ENCODE peak calls at places on chromosomes 1 and 21, in six cellular contexts. One of them, this sample, is unnamed.

GRCh38 chr1:59688976-59689375 is 125.8 kb upstream of the HOOK1 start:
- DNase-seq in A549: no peak
- DNase-seq in SK-N-SH: no peak
- DNase-seq in tibial nerve: no peak
- DNase-seq in upper lobe of left lung: no peak
- DNase-seq in stomach: no peak
- DNase-seq in this sample: no peak

GRCh38 chr1:54507471-54507870 is 40.6 kb upstream of the ACOT11 start:
- DNase-seq in A549: no peak
- DNase-seq in stomach: no peak
- DNase-seq in upper lobe of left lung: no peak
- DNase-seq in tibial nerve: no peak
- DNase-seq in SK-N-SH: no peak
- DNase-seq in this sample: no peak

GRCh38 chr1:111030590-111030989 is 66.9 kb upstream of the LRIF1 start:
- DNase-seq in SK-N-SH: peak; percentile 24
- DNase-seq in stomach: peak; percentile 58
- DNase-seq in tibial nerve: no peak
- DNase-seq in upper lobe of left lung: peak; percentile 26
- DNase-seq in A549: peak; percentile 61
- DNase-seq in this sample: no peak

GRCh38 chr1:170145691-170146676 is at the start of gene NTMT2:
- DNase-seq in tibial nerve: no peak
- DNase-seq in SK-N-SH: no peak
- DNase-seq in upper lobe of left lung: no peak
- DNase-seq in stomach: no peak
- DNase-seq in A549: no peak
- DNase-seq in this sample: no peak

GRCh38 chr1:31238986-31239613 is 587 bp downstream of the NKAIN1 start:
- DNase-seq in upper lobe of left lung: no peak
- DNase-seq in A549: peak; percentile 27
- DNase-seq in tibial nerve: no peak
- DNase-seq in stomach: no peak
- DNase-seq in SK-N-SH: peak; percentile 87
- DNase-seq in this sample: peak; percentile 53

GRCh38 chr1:93615201-93616150 is 66.2 kb downstream of the BCAR3 start:
- DNase-seq in A549: peak; percentile 69
- DNase-seq in upper lobe of left lung: no peak
- DNase-seq in tibial nerve: no peak
- DNase-seq in stomach: no peak
- DNase-seq in SK-N-SH: no peak
- DNase-seq in this sample: peak; percentile 52

GRCh38 chr21:43782741-43783700 is 6.4 kb upstream of the RRP1 start:
- DNase-seq in tibial nerve: no peak
- DNase-seq in upper lobe of left lung: peak; percentile 81
- DNase-seq in A549: no peak
- DNase-seq in SK-N-SH: no peak
- DNase-seq in stomach: no peak
- DNase-seq in this sample: no peak

GRCh38 chr21:43624343-43624742 is 34.9 kb downstream of the HSF2BP start:
- DNase-seq in A549: no peak
- DNase-seq in upper lobe of left lung: no peak
- DNase-seq in SK-N-SH: no peak
- DNase-seq in tibial nerve: no peak
- DNase-seq in stomach: no peak
- DNase-seq in this sample: no peak

GRCh38 chr1:227449727-227450420 is 113.5 kb upstream of the ZNF678 start:
- DNase-seq in stomach: no peak
- DNase-seq in upper lobe of left lung: no peak
- DNase-seq in tibial nerve: no peak
- DNase-seq in A549: no peak
- DNase-seq in SK-N-SH: no peak
- DNase-seq in this sample: no peak

GRCh38 chr1:207831517-207832327 is 79.2 kb downstream of the CD34 start:
- DNase-seq in A549: no peak
- DNase-seq in SK-N-SH: no peak
- DNase-seq in stomach: no peak
- DNase-seq in upper lobe of left lung: no peak
- DNase-seq in tibial nerve: no peak
- DNase-seq in this sample: peak; percentile 61

GRCh38 chr1:216805233-216805632 is 82.0 kb upstream of the ESRRG start:
- DNase-seq in A549: peak; percentile 2
- DNase-seq in upper lobe of left lung: no peak
- DNase-seq in SK-N-SH: no peak
- DNase-seq in tibial nerve: no peak
- DNase-seq in stomach: no peak
- DNase-seq in this sample: no peak

GRCh38 chr1:200336111-200336845 is 73.6 kb downstream of the ZNF281 start:
- DNase-seq in upper lobe of left lung: no peak
- DNase-seq in A549: peak; percentile 70
- DNase-seq in tibial nerve: no peak
- DNase-seq in stomach: no peak
- DNase-seq in SK-N-SH: no peak
- DNase-seq in this sample: no peak

GRCh38 chr1:150765229-150765976 is at the start of gene CTSS:
- DNase-seq in A549: peak; percentile 20
- DNase-seq in SK-N-SH: no peak
- DNase-seq in upper lobe of left lung: no peak
- DNase-seq in stomach: no peak
- DNase-seq in tibial nerve: no peak
- DNase-seq in this sample: no peak

GRCh38 chr1:202063093-202063492 is 52.7 kb downstream of the ELF3 start:
- DNase-seq in upper lobe of left lung: no peak
- DNase-seq in tibial nerve: no peak
- DNase-seq in stomach: no peak
- DNase-seq in SK-N-SH: no peak
- DNase-seq in A549: peak; percentile 95
- DNase-seq in this sample: no peak

GRCh38 chr1:245687636-245688535 is 533.1 kb downstream of the KIF26B start:
- DNase-seq in stomach: no peak
- DNase-seq in upper lobe of left lung: no peak
- DNase-seq in A549: no peak
- DNase-seq in tibial nerve: no peak
- DNase-seq in SK-N-SH: peak; percentile 65
- DNase-seq in this sample: no peak

GRCh38 chr1:85465099-85465790 is at the start of gene DDAH1:
- DNase-seq in stomach: peak; percentile 83
- DNase-seq in SK-N-SH: peak; percentile 93
- DNase-seq in upper lobe of left lung: peak; percentile 83
- DNase-seq in A549: peak; percentile 55
- DNase-seq in tibial nerve: no peak
- DNase-seq in this sample: peak; percentile 74

GRCh38 chr21:42532466-42533181 is 19.0 kb downstream of the SLC37A1 start:
- DNase-seq in upper lobe of left lung: peak; percentile 84
- DNase-seq in A549: no peak
- DNase-seq in stomach: peak; percentile 78
- DNase-seq in SK-N-SH: no peak
- DNase-seq in tibial nerve: peak; percentile 41
- DNase-seq in this sample: peak; percentile 87
- TF ChIP-seq EP300 in upper lobe of left lung: no peak
- TF ChIP-seq EP300 in A549: no peak
- TF ChIP-seq EP300 in stomach: no peak
- TF ChIP-seq EP300 in SK-N-SH: no peak
- TF ChIP-seq EP300 in tibial nerve: peak; percentile 77
- TF ChIP-seq EP300 in this sample: peak; percentile 3

GRCh38 chr1:57927003-57927402 is 503.1 kb upstream of the DAB1 start:
- DNase-seq in A549: no peak
- DNase-seq in stomach: no peak
- DNase-seq in SK-N-SH: no peak
- DNase-seq in upper lobe of left lung: no peak
- DNase-seq in tibial nerve: no peak
- DNase-seq in this sample: no peak
- TF ChIP-seq EP300 in A549: no peak
- TF ChIP-seq EP300 in stomach: no peak
- TF ChIP-seq EP300 in SK-N-SH: no peak
- TF ChIP-seq EP300 in upper lobe of left lung: no peak
- TF ChIP-seq EP300 in tibial nerve: no peak
- TF ChIP-seq EP300 in this sample: no peak

GRCh38 chr1:21266119-21266774 is 24.0 kb downstream of the ECE1 start:
- DNase-seq in upper lobe of left lung: no peak
- DNase-seq in A549: no peak
- DNase-seq in stomach: no peak
- DNase-seq in tibial nerve: no peak
- DNase-seq in SK-N-SH: no peak
- DNase-seq in this sample: no peak
- TF ChIP-seq EP300 in upper lobe of left lung: no peak
- TF ChIP-seq EP300 in A549: no peak
- TF ChIP-seq EP300 in stomach: no peak
- TF ChIP-seq EP300 in tibial nerve: no peak
- TF ChIP-seq EP300 in SK-N-SH: no peak
- TF ChIP-seq EP300 in this sample: no peak

DNA sequence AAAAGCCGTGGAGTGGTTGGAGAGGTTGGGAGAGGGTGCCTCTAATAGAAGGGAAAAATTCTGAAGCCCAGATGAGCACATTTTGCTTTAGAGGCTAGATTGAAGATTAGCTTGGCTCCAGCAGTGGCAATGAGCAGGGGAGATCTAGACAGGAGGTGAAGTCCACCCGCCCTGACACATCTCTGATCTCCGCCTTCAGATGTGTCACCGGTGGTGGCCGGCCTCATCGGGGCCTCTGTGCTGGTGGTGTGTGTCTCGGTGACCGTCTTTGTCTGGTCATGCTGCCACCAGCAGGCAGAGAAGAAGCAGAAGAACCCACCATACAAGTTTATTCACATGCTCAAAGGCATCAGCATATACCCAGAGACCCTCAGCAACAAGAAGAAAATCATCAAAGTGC is 8.4 kb downstream of the SYT11 start:
- DNase-seq in upper lobe of left lung: no peak
- DNase-seq in tibial nerve: no peak
- DNase-seq in stomach: no peak
- DNase-seq in A549: no peak
- DNase-seq in SK-N-SH: no peak
- DNase-seq in this sample: no peak
- TF ChIP-seq EP300 in upper lobe of left lung: no peak
- TF ChIP-seq EP300 in tibial nerve: no peak
- TF ChIP-seq EP300 in stomach: no peak
- TF ChIP-seq EP300 in A549: no peak
- TF ChIP-seq EP300 in SK-N-SH: no peak
- TF ChIP-seq EP300 in this sample: no peak

DNA sequence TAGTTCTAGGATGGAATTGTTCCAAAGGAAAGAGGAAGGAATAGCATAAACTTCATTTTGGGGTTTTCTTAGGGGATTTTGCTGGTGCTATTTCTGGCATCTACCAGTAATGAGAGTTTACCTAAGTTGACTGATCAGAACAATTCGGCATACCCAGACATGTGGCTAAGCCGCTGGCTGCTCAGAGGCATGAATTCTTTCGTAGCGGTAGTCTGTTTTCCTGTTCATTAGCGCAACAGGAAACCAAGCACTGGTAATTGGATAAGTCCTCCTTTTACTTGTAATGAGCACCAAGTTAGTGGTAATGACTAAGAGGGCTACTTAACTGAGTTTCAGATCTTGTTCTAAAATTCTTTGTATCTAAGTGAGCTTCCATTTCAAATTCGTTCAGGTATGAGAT is 38.6 kb downstream of the C21orf91 start:
- DNase-seq in stomach: no peak
- DNase-seq in upper lobe of left lung: no peak
- DNase-seq in A549: no peak
- DNase-seq in tibial nerve: no peak
- DNase-seq in SK-N-SH: no peak
- DNase-seq in this sample: no peak
- TF ChIP-seq EP300 in stomach: no peak
- TF ChIP-seq EP300 in upper lobe of left lung: no peak
- TF ChIP-seq EP300 in A549: no peak
- TF ChIP-seq EP300 in tibial nerve: no peak
- TF ChIP-seq EP300 in SK-N-SH: no peak
- TF ChIP-seq EP300 in this sample: no peak

DNA sequence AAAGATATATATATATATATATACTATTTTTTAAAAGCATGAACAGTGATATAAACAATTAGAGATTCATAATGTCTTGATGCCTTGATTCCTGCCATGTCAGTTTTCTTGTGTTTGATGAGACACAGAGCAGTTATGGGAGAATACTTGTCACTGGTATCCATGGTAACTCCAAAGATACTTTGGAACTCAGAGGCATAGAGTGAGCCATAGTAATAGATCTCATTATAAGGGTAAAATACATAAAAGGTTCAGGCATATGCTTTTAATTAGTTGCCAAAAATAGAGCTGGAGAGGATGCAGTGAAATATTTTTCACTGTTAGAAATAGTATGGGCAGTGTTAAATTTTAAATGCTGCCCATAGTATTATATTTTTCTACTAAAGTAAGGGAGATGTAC is 134.1 kb downstream of the SYT14 start:
- DNase-seq in A549: no peak
- DNase-seq in tibial nerve: no peak
- DNase-seq in stomach: no peak
- DNase-seq in upper lobe of left lung: no peak
- DNase-seq in SK-N-SH: peak; percentile 49
- DNase-seq in this sample: no peak
- TF ChIP-seq EP300 in A549: no peak
- TF ChIP-seq EP300 in tibial nerve: no peak
- TF ChIP-seq EP300 in stomach: no peak
- TF ChIP-seq EP300 in upper lobe of left lung: no peak
- TF ChIP-seq EP300 in SK-N-SH: peak; percentile 46
- TF ChIP-seq EP300 in this sample: no peak

This sample was measured in sigmoid colon.